ENCODE peak calls at places on chromosomes 4 and X, in ten cellular contexts. Q is body of pancreas; S is NCI-H1105 treated with DMSO at 0.1 percent for 48 hours; P is MV-4-11; O is psoas muscle; I is amniotic stem cell; M is left ventricle myocardium inferior; G is stimulated activated CD4-positive, alpha-beta T cell treated with anti-CD3 and anti-CD28 coated beads, Interleukin-4, amount 100 ng/mL, for 48 hours; T is NCI-H1092; C is DMS 273 treated with DMSO at 0.1 percent for 48 hours. D is an unnamed sample.

GRCh38 chr4:121662225-121662624 is 34.6 kb downstream of the ANXA5 start:
- DNase-seq in Q (no peak), O (no peak), M (no peak), S (no peak), G (no peak), C (no peak), P (no peak), T (no peak), I (no peak), D (no peak)

GRCh38 chrX:16708016-16708415 is 4.5 kb downstream of the CTPS2 start:
- DNase-seq in S (no peak), C (no peak), O (no peak), Q (no peak), M (no peak), G (no peak), T (no peak), P (no peak), I (no peak), D (no peak)

GRCh38 chr4:82984459-82984858 is 26.2 kb downstream of the LIN54 start:
- DNase-seq in P (peak; percentile 81), T (no peak), G (peak; percentile 3), M (no peak), O (no peak), I (no peak), C (peak; percentile 14), Q (no peak), S (no peak), D (no peak)

GRCh38 chr4:169818063-169818679 is 60.4 kb upstream of the HPF1 start:
- DNase-seq in S (no peak), I (no peak), P (peak; percentile 86), M (no peak), T (no peak), O (no peak), Q (no peak), C (no peak), G (no peak), D (no peak)

GRCh38 chr4:123667496-123667895 is 270.9 kb downstream of the SPRY1 start:
- DNase-seq in P (no peak), S (no peak), C (no peak), O (no peak), M (no peak), G (no peak), I (no peak), T (no peak), Q (no peak), D (no peak)

GRCh38 chr4:70997068-70997467 is 3.6 kb downstream of the DCK start:
- DNase-seq in C (no peak), O (no peak), Q (no peak), S (no peak), P (peak; percentile 66), G (no peak), T (no peak), I (no peak), M (no peak), D (no peak)

GRCh38 chr4:109702950-109703663 is at the start of gene CASP6:
- DNase-seq in I (peak; percentile 44), Q (peak; percentile 89), O (peak; percentile 89), C (peak; percentile 28), G (peak; percentile 56), T (peak; percentile 56), M (peak; percentile 90), S (peak; percentile 63), P (peak; percentile 66), D (peak; percentile 95)

GRCh38 chrX:140151316-140151715 is 186.0 kb upstream of the CXorf66 start:
- DNase-seq in O (no peak), Q (no peak), P (no peak), T (no peak), S (no peak), G (no peak), I (no peak), M (no peak), C (no peak), D (no peak)

GRCh38 chr4:137599766-137600165 is 67.5 kb upstream of the PCDH18 start:
- DNase-seq in S (no peak), P (no peak), G (no peak), O (no peak), M (no peak), T (no peak), I (no peak), Q (no peak), C (no peak), D (no peak)

GRCh38 chr4:184253072-184253420 is 35.4 kb upstream of the ENPP6 start:
- DNase-seq in Q (no peak), P (no peak), T (no peak), I (no peak), O (no peak), S (no peak), G (no peak), M (no peak), C (no peak), D (no peak)

GRCh38 chr4:700587-701264 is 4.9 kb upstream of the PCGF3 start:
- DNase-seq in Q (no peak), T (no peak), I (no peak), G (no peak), S (no peak), P (no peak), C (no peak), O (no peak), M (no peak), D (no peak)

GRCh38 chr4:139242511-139243051 is 37.4 kb downstream of the MGARP start:
- DNase-seq in P (no peak), I (peak; percentile 22), O (no peak), M (no peak), T (no peak), Q (no peak), S (no peak), C (no peak), G (no peak), D (no peak)

GRCh38 chr4:79472693-79473552 is 64.9 kb upstream of the GK2 start:
- DNase-seq in M (no peak), P (no peak), O (no peak), G (no peak), T (peak; percentile 18), Q (no peak), C (no peak), S (peak; percentile 84), I (no peak), D (no peak)

GRCh38 chrX:56733459-56734046 is 4.5 kb downstream of the NBDY start:
- DNase-seq in M (no peak), G (peak; percentile 38), O (no peak), Q (peak; percentile 42), T (no peak), C (peak; percentile 20), S (peak; percentile 32), P (peak; percentile 23), I (peak; percentile 41), D (no peak)

GRCh38 chr4:168541608-168541953 is 44.7 kb downstream of the PALLD start:
- DNase-seq in S (no peak), G (no peak), C (no peak), P (no peak), Q (no peak), I (no peak), M (no peak), T (no peak), O (no peak), D (no peak)

GRCh38 chr4:139605516-139605915 is 49.5 kb upstream of the SETD7 start:
- DNase-seq in O (no peak), P (no peak), M (no peak), I (no peak), S (no peak), C (no peak), T (no peak), G (no peak), Q (no peak), D (no peak)

GRCh38 chr4:162661913-162662312 is 498.1 kb upstream of the FSTL5 start:
- DNase-seq in S (no peak), C (no peak), O (no peak), Q (no peak), P (no peak), I (no peak), M (no peak), G (no peak), T (no peak), D (no peak)

GRCh38 chr4:129335263-129335662 is 239.3 kb downstream of the C4orf33 start:
- DNase-seq in P (no peak), C (no peak), G (no peak), M (no peak), O (no peak), I (no peak), Q (no peak), S (peak; percentile 60), T (peak; percentile 37), D (no peak)